ENCODE peak calls at places on chromosomes 12 and 14, in nine cellular contexts. R, A, K, M, I, T, B, G and Z are unnamed samples.

GRCh38 chr14:63308723-63309317 is 9.9 kb downstream of the GPHB5 start:
- DNase-seq in M (no peak), I (no peak), B (peak), A (no peak), T (peak), G (no peak), R (no peak), K (no peak), Z (no peak)

GRCh38 chr12:93318720-93319522 is 58.8 kb upstream of the NUDT4 start:
- DNase-seq in G (peak), B (no peak), R (no peak), A (peak), I (no peak), T (no peak), M (no peak), K (no peak), Z (no peak)

GRCh38 chr14:100810435-100810834 is 15.5 kb upstream of the MEG3 start:
- DNase-seq in A (no peak), I (no peak), K (no peak), G (no peak), R (no peak), M (no peak), T (no peak), B (no peak), Z (no peak)

GRCh38 chr12:111393700-111394275 is 11.9 kb upstream of the SH2B3 start:
- DNase-seq in K (no peak), R (no peak), B (no peak), I (no peak), A (no peak), M (no peak), T (no peak), G (no peak), Z (no peak)

GRCh38 chr12:5138845-5139244 is 95.2 kb downstream of the KCNA5 start:
- DNase-seq in T (no peak), M (peak), I (no peak), A (no peak), B (no peak), R (no peak), K (no peak), G (no peak), Z (no peak)

GRCh38 chr12:43370299-43370698 is 181.7 kb downstream of the ADAMTS20 start:
- DNase-seq in M (peak), B (no peak), A (peak), T (no peak), G (no peak), I (no peak), K (no peak), R (no peak), Z (no peak)

GRCh38 chr14:50997712-50998111 is 53.4 kb upstream of the PYGL start:
- DNase-seq in K (no peak), M (no peak), I (no peak), T (no peak), A (no peak), R (no peak), G (no peak), B (no peak), Z (no peak)

GRCh38 chr12:91224411-91224810 is 41.8 kb upstream of the DCN start:
- DNase-seq in B (no peak), T (no peak), I (no peak), M (no peak), K (no peak), A (no peak), R (no peak), G (no peak), Z (no peak)

GRCh38 chr14:75615200-75615599 is 36.8 kb downstream of the FLVCR2 start:
- DNase-seq in M (no peak), G (no peak), K (no peak), R (no peak), I (no peak), B (no peak), A (no peak), T (peak), Z (no peak)

GRCh38 chr12:39621670-39622069 is 2.1 kb upstream of the ABCD2 start:
- DNase-seq in M (no peak), B (no peak), K (no peak), T (no peak), G (no peak), R (no peak), A (no peak), I (no peak), Z (no peak)

GRCh38 chr12:133058203-133059125 is 21.2 kb downstream of the ZNF84 start:
- DNase-seq in I (no peak), B (no peak), G (no peak), K (no peak), R (no peak), T (no peak), A (no peak), M (no peak), Z (no peak)

GRCh38 chr14:55781046-55781445 is 201.0 kb downstream of the KTN1 start:
- DNase-seq in A (no peak), B (no peak), K (no peak), M (no peak), I (no peak), R (no peak), T (no peak), G (no peak), Z (no peak)

GRCh38 chr12:54404061-54405004 is 14.7 kb downstream of the ITGA5 start:
- DNase-seq in R (peak), T (peak), I (no peak), A (no peak), B (peak), G (no peak), K (peak), M (no peak), Z (no peak)